ENCODE peak calls at places on chromosomes 13 and 19, in ten cellular contexts. J, I, Y, E, G, F, X, V, B and P are unnamed samples.

GRCh38 chr13:98158172-98158907 is 15.4 kb downstream of the FARP1 start:
- DNase-seq in J (no peak), Y (no peak), B (no peak), E (no peak), G (no peak), F (no peak), X (no peak), V (no peak), I (no peak), P (no peak)

GRCh38 chr13:65378943-65379519 is 1851.1 kb downstream of the PCDH9 start:
- DNase-seq in V (peak), I (no peak), F (no peak), B (no peak), E (peak), X (no peak), J (no peak), Y (no peak), G (peak), P (no peak)

GRCh38 chr19:44553478-44554171 is 24.1 kb upstream of the CEACAM20 start:
- DNase-seq in X (no peak), I (no peak), B (no peak), G (peak), Y (no peak), F (no peak), E (no peak), J (peak), V (no peak), P (no peak)

GRCh38 chr13:80339578-80339840 is 1.4 kb downstream of the SPRY2 start:
- DNase-seq in J (no peak), F (peak), I (no peak), X (no peak), G (no peak), E (no peak), B (no peak), V (no peak), Y (no peak), P (no peak)

GRCh38 chr19:7657047-7657779 is 11.6 kb upstream of the RETN start:
- DNase-seq in F (peak), B (peak), I (no peak), G (peak), V (peak), E (peak), J (peak), Y (no peak), X (no peak), P (no peak)

GRCh38 chr13:74325106-74325505 is 190.9 kb upstream of the KLF12 start:
- DNase-seq in Y (no peak), F (no peak), X (no peak), J (peak), E (no peak), I (no peak), G (peak), V (peak), B (no peak), P (peak)

GRCh38 chr13:51844862-51845573 is at the start of gene TMEM272:
- DNase-seq in I (peak), V (peak), G (peak), B (peak), F (peak), J (peak), Y (peak), X (peak), E (peak), P (no peak)

GRCh38 chr19:35206379-35206778 is 22.2 kb downstream of the FAM187B start:
- DNase-seq in G (no peak), J (no peak), B (no peak), V (no peak), F (no peak), I (no peak), E (no peak), X (peak), Y (no peak), P (no peak)

GRCh38 chr19:7888145-7888825 is at the start of gene LRRC8E:
- DNase-seq in V (peak), J (peak), X (no peak), I (peak), G (peak), F (peak), B (no peak), E (peak), Y (peak), P (no peak)

GRCh38 chr13:20340136-20340758 is 108.1 kb upstream of the GJB6 start:
- DNase-seq in X (no peak), F (no peak), J (no peak), G (no peak), Y (no peak), E (no peak), V (no peak), I (no peak), B (no peak), P (no peak)
- H3K4me3 ChIP-seq in X (no peak), F (no peak), J (peak), G (no peak), Y (no peak), E (no peak), V (peak), I (no peak), B (no peak), P (no peak)

GRCh38 chr19:11242864-11243797 is 3.7 kb downstream of the ANGPTL8 start:
- DNase-seq in J (peak), F (peak), B (peak), G (peak), V (peak), X (peak), I (peak), Y (peak), E (peak), P (peak)
- H3K4me3 ChIP-seq in J (no peak), F (no peak), B (no peak), G (no peak), V (no peak), X (no peak), I (no peak), Y (peak), E (no peak), P (no peak)

GRCh38 chr19:39237200-39238184 is 7.3 kb downstream of the IFNL3 start:
- DNase-seq in I (peak), V (no peak), G (no peak), E (peak), B (no peak), Y (peak), X (no peak), J (no peak), F (peak), P (no peak)
- H3K4me3 ChIP-seq in I (no peak), V (no peak), G (no peak), E (no peak), B (no peak), Y (no peak), X (peak), J (no peak), F (no peak), P (no peak)

DNA sequence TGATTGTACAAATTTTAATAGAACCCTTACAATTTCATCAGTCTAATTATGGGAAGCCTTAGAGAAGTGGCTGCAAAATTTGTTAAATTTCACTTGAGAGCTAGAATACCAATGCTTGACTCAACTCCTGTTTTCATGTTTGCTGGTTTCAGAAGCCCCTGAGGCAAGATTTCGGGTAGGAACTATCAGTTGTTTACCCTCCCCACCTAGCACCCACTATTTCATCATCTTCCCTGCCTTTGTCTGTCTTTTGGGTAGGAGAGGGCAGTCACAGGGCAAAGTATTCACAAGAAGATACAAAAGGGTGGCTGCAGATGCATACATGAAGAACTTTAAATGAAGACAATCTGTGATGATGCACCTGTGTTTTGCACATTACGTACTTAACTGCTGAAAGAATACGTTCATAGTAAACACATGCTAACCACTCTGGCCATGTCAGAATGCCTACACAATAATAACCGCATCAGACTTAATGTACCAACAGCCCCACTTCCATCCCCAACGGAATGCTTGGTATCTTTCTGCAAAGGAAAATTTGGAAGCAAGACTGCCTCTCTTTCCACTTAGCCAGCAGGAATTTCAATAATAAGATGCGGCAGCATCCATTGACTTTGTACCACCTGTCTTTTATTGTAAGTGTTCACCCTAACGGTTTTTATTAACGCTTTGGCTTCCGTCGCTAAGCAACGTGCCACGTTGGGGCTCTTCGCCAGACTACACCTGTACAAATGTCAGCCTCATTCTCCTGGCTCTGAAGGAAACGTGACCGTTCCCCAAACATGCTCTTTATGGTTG is 30.4 kb downstream of the TPT1 start:
- DNase-seq in X (no peak), B (no peak), J (no peak), I (no peak), G (no peak), F (no peak), E (no peak), V (no peak), Y (no peak), P (no peak)
- H3K4me3 ChIP-seq in X (peak), B (peak), J (peak), I (no peak), G (no peak), F (no peak), E (no peak), V (peak), Y (peak), P (peak)

GRCh38 chr19:38395381-38396127 is 7.1 kb downstream of the SPRED3 start:
- DNase-seq in Y (no peak), X (no peak), B (no peak), I (no peak), F (no peak), G (no peak), E (no peak), J (no peak), V (no peak), P (no peak)
- H3K4me3 ChIP-seq in Y (peak), X (peak), B (no peak), I (no peak), F (no peak), G (no peak), E (no peak), J (no peak), V (no peak), P (no peak)

DNA sequence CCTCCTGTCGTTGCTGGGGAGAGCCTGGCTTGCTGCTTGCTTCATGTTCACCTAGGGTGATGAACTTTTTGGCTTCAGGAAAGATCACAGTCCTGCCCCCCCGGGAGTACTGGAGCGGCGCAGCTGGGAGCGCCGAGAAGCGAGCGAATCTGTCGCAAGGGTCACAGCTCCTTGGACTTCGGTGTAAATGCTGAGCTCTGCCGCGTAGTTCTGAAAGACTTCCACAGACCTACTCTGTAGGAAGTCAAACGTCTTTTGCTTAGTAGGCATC is 2.7 kb downstream of the ING1 start:
- DNase-seq in J (peak), E (peak), X (no peak), B (peak), I (peak), V (peak), F (no peak), G (peak), Y (peak), P (no peak)
- H3K4me3 ChIP-seq in J (peak), E (peak), X (peak), B (peak), I (peak), V (peak), F (peak), G (peak), Y (peak), P (peak)

GRCh38 chr13:55569514-55569913 is 1571.2 kb upstream of the PRR20A start:
- DNase-seq in X (no peak), F (no peak), Y (no peak), E (no peak), V (no peak), J (no peak), B (no peak), I (no peak), G (no peak), P (no peak)

GRCh38 chr13:55569082-55569481 is 1571.6 kb upstream of the PRR20A start:
- DNase-seq in V (no peak), F (no peak), G (no peak), X (no peak), I (no peak), E (no peak), Y (no peak), J (no peak), B (no peak), P (no peak)

GRCh38 chr13:55566779-55567178 is 1573.9 kb upstream of the PRR20A start:
- DNase-seq in B (no peak), V (no peak), E (no peak), X (no peak), G (no peak), I (no peak), F (no peak), Y (no peak), J (no peak), P (no peak)

GRCh38 chr13:55566334-55566733 is 1574.4 kb upstream of the PRR20A start:
- DNase-seq in G (no peak), F (no peak), V (no peak), X (no peak), J (no peak), B (no peak), E (no peak), Y (no peak), I (no peak), P (no peak)

DNA sequence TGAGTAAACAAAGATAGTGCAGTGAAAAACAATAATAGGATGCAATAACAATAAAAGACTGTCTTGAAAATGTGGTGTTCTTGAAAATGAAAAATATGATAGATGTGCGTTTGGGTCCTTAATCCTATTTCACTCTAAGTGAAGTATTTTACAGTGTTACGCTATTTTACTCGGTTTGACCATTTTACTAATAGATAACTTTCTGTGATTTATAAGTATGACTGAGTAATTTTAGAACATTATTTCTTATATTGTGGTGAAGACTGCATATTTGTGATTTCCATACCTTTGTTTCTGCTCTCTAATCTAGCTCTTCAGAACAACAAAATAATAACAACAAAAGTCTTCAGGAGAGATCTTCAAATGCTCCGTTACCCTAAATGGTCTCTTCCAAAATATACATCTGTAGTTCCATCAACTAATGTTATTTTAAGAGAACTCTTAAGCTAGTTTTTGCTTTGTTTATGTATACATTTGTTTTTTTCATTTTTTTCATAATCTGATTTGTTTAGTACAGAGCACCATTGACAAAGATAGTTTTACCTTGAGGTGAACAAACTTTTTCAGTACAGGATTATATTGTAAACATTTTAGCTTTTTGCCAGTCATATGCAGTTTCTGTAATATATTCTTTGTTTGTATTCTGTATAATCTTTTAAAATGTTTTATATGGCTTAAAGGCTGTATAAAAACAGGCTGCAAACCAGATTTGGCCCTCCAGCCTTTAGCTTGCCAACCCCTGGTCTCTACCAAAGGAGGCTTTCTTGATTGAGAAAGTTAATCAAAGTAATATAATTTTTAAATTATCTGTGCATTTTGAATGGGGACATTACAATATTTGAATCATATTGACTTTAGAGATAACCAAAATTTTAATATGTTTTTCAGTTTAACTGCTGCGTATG is 1572.7 kb upstream of the PRR20A start:
- DNase-seq in E (no peak), J (no peak), X (no peak), F (no peak), G (no peak), Y (no peak), B (no peak), V (no peak), I (no peak), P (no peak)
- H3K4me3 ChIP-seq in E (no peak), J (no peak), X (no peak), F (no peak), G (no peak), Y (no peak), B (no peak), V (no peak), I (no peak), P (no peak)